ENCODE peak calls at places on chromosomes 5 and 9, in eight cellular contexts. U is pulmonary artery endothelial cell; A is KBM-7; T is AML-193; W is tibial artery; Y is stimulated activated CD8-positive, alpha-beta memory T cell treated with anti-CD3 and anti-CD28 coated beads, Interleukin-15, amount 100 ng/mL, for 24 hours; S is NCI-H1436; K is neural progenitor cell. J is an unnamed sample.

GRCh38 chr9:693460-694390 is 147.8 kb upstream of the DMRT1 start:
- DNase-seq in Y (no peak), K (no peak), W (peak), U (no peak), T (no peak), A (no peak), S (no peak), J (peak)

GRCh38 chr9:9556865-9557803 is 1055.7 kb downstream of the PTPRD start:
- DNase-seq in S (no peak), A (no peak), W (no peak), K (no peak), U (no peak), Y (no peak), T (no peak), J (no peak)

GRCh38 chr5:137888875-137889759 is at the start of gene PKD2L2:
- DNase-seq in W (peak), U (peak), A (peak), K (peak), T (peak), S (no peak), Y (peak), J (peak)

GRCh38 chr5:180328296-180329137 is 24.6 kb downstream of the GFPT2 start:
- DNase-seq in K (peak), S (peak), U (peak), W (peak), A (peak), Y (peak), T (peak), J (no peak)

GRCh38 chr5:169795311-169795710 is 158.2 kb downstream of the DOCK2 start:
- DNase-seq in A (no peak), T (no peak), U (no peak), Y (no peak), K (no peak), S (no peak), W (no peak), J (peak)

GRCh38 chr9:82882744-82883143 is 180.2 kb downstream of the RASEF start:
- DNase-seq in Y (no peak), K (no peak), T (no peak), A (no peak), W (no peak), S (no peak), U (no peak), J (no peak)

GRCh38 chr9:72864327-72864726 is 88.5 kb downstream of the ALDH1A1 start:
- DNase-seq in T (no peak), Y (no peak), U (no peak), W (no peak), A (no peak), S (no peak), K (no peak), J (no peak)

GRCh38 chr5:154860123-154860522 is 1.7 kb downstream of the CNOT8 start:
- DNase-seq in Y (no peak), T (peak), U (no peak), K (peak), S (no peak), W (peak), A (no peak), J (peak)

GRCh38 chr9:124769451-124770358 is 1.4 kb downstream of the NR6A1 start:
- DNase-seq in Y (no peak), T (no peak), S (no peak), W (no peak), K (peak), A (peak), U (no peak), J (no peak)

GRCh38 chr5:119250946-119251901 is 104.6 kb upstream of the TNFAIP8 start:
- DNase-seq in W (no peak), U (no peak), K (no peak), A (no peak), S (no peak), T (no peak), Y (no peak), J (no peak)